ENCODE peak calls at places on chromosome 20, in ten cellular contexts. L, O, A, D, Z, S, U, J, R and E are unnamed samples.

GRCh38 chr20:63876489-63877036 is 11.5 kb downstream of the TPD52L2 start:
- DNase-seq in Z (no peak), R (no peak), J (no peak), L (no peak), U (no peak), D (no peak), A (no peak), S (no peak), O (no peak), E (no peak)

GRCh38 chr20:35270021-35270902 is 7.7 kb downstream of the MMP24OS start:
- DNase-seq in O (no peak), L (no peak), Z (no peak), S (no peak), D (no peak), U (no peak), J (no peak), R (no peak), A (no peak), E (no peak)

GRCh38 chr20:14673164-14673563 is 335.8 kb upstream of the FLRT3 start:
- DNase-seq in D (no peak), Z (no peak), J (no peak), U (no peak), L (no peak), R (no peak), O (no peak), S (peak; percentile 34), A (no peak), E (peak; percentile 67)

GRCh38 chr20:48359692-48360337 is 468.0 kb downstream of the PREX1 start:
- DNase-seq in S (no peak), O (no peak), R (no peak), J (peak; percentile 74), U (no peak), D (no peak), Z (no peak), L (no peak), A (no peak), E (no peak)

GRCh38 chr20:48422242-48422960 is 405.4 kb downstream of the PREX1 start:
- DNase-seq in R (no peak), S (no peak), Z (no peak), A (no peak), U (no peak), O (no peak), D (no peak), L (no peak), J (no peak), E (no peak)

GRCh38 chr20:58640446-58640845 is 10.6 kb upstream of the STX16 start:
- DNase-seq in U (no peak), J (no peak), S (peak; percentile 22), A (peak; percentile 46), D (no peak), R (no peak), O (no peak), L (no peak), Z (no peak), E (peak; percentile 95)

GRCh38 chr20:50810842-50811241 is 16.0 kb downstream of the BCAS4 start:
- DNase-seq in A (no peak), R (no peak), L (no peak), Z (no peak), S (no peak), D (no peak), U (no peak), J (no peak), O (no peak), E (no peak)

GRCh38 chr20:53152228-53152627 is 180.1 kb downstream of the TSHZ2 start:
- DNase-seq in Z (no peak), R (no peak), J (no peak), A (no peak), S (no peak), O (no peak), D (no peak), U (no peak), L (no peak), E (no peak)

GRCh38 chr20:21303061-21303871 is at the start of gene XRN2:
- DNase-seq in D (peak; percentile 93), R (peak; percentile 94), O (peak; percentile 93), U (peak; percentile 92), A (peak; percentile 97), S (peak; percentile 93), Z (peak; percentile 89), J (peak; percentile 93), L (peak; percentile 96), E (peak; percentile 91)

GRCh38 chr20:63381781-63382431 is 20.8 kb upstream of the CHRNA4 start:
- DNase-seq in Z (peak; percentile 68), R (peak; percentile 76), A (peak; percentile 82), U (no peak), J (no peak), S (no peak), D (no peak), O (no peak), L (peak; percentile 62), E (no peak)

GRCh38 chr20:35561671-35562070 is 19.8 kb downstream of the ERGIC3 start:
- DNase-seq in D (no peak), O (no peak), L (no peak), J (no peak), S (no peak), R (no peak), Z (peak; percentile 65), U (no peak), A (no peak), E (no peak)

GRCh38 chr20:60255866-60256265 is 297.6 kb downstream of the CDH26 start:
- DNase-seq in A (no peak), Z (no peak), J (no peak), D (no peak), L (no peak), R (no peak), U (no peak), O (no peak), S (peak; percentile 29), E (no peak)

GRCh38 chr20:9287062-9287461 is 218.2 kb downstream of the PLCB4 start:
- DNase-seq in Z (no peak), O (no peak), S (no peak), U (no peak), J (no peak), A (no peak), R (no peak), L (no peak), D (no peak), E (peak; percentile 12)

GRCh38 chr20:13995841-13996240 is 525 bp downstream of the MACROD2 start:
- DNase-seq in S (no peak), A (peak; percentile 58), R (peak; percentile 26), J (no peak), U (no peak), D (no peak), O (no peak), Z (peak; percentile 36), L (peak; percentile 57), E (no peak)

GRCh38 chr20:11395581-11395980 is 522.1 kb upstream of the BTBD3 start:
- DNase-seq in U (no peak), Z (no peak), D (no peak), L (no peak), R (no peak), A (peak; percentile 16), J (no peak), O (no peak), S (no peak), E (no peak)

GRCh38 chr20:9339708-9340107 is 174.7 kb upstream of the LAMP5 start:
- DNase-seq in R (no peak), Z (no peak), J (no peak), S (no peak), L (no peak), U (no peak), D (no peak), O (no peak), A (no peak), E (no peak)

GRCh38 chr20:19024296-19025035 is 188.0 kb upstream of the SLC24A3 start:
- DNase-seq in J (no peak), S (no peak), Z (no peak), R (no peak), U (no peak), O (no peak), A (no peak), L (no peak), D (no peak), E (no peak)

GRCh38 chr20:37265152-37265551 is 3.5 kb upstream of the GHRH start:
- DNase-seq in Z (no peak), L (no peak), A (no peak), O (no peak), U (no peak), S (no peak), J (no peak), R (no peak), D (no peak), E (peak; percentile 20)

GRCh38 chr20:37968726-37969401 is 64.4 kb downstream of the TTI1 start:
- DNase-seq in R (no peak), Z (no peak), L (no peak), A (no peak), S (no peak), U (no peak), J (no peak), O (no peak), D (peak; percentile 22), E (peak; percentile 25)

GRCh38 chr20:50353289-50353961 is 156.8 kb upstream of the PTPN1 start:
- DNase-seq in Z (no peak), U (no peak), R (no peak), J (no peak), A (no peak), S (no peak), O (peak; percentile 44), D (no peak), L (no peak), E (no peak)

GRCh38 chr20:56689852-56690485 is 60.9 kb downstream of the TFAP2C start:
- DNase-seq in O (no peak), L (no peak), Z (no peak), S (no peak), J (peak; percentile 40), R (no peak), A (peak; percentile 89), D (no peak), U (no peak), E (no peak)